ENCODE peak calls at places on chromosomes 3 and 15, in eight cellular contexts. S is tibial artery, P is left lung, N is ovary, H is fibroblast of pulmonary artery, F is upper lobe of right lung, B is IMR-90, V is GM23338. J is an unnamed sample.
A peak's percentile ranks its signal among the peaks of the same experiment; 100 is the strongest.

GRCh38 chr3:172856766-172857742 is 106.5 kb downstream of the ECT2 start:
- DNase-seq in S (no peak), B (no peak), N (no peak), V (no peak), F (no peak), P (no peak), H (peak; percentile 81), J (no peak)

GRCh38 chr3:124174463-124174862 is 182.5 kb upstream of the ROPN1 start:
- DNase-seq in N (no peak), B (no peak), P (no peak), F (no peak), H (no peak), V (no peak), S (no peak), J (no peak)

GRCh38 chr15:65212097-65212496 is 824 bp upstream of the CILP start:
- DNase-seq in H (no peak), S (no peak), B (no peak), V (peak; percentile 80), F (no peak), N (no peak), P (no peak), J (peak; percentile 22)

GRCh38 chr3:154464440-154465148 is 34.6 kb upstream of the GPR149 start:
- DNase-seq in V (no peak), B (no peak), N (no peak), P (no peak), F (no peak), S (no peak), H (no peak), J (no peak)

GRCh38 chr15:25711164-25711563 is 152.0 kb downstream of the ATP10A start:
- DNase-seq in F (peak; percentile 8), P (no peak), V (no peak), H (no peak), N (no peak), S (peak; percentile 51), B (no peak), J (no peak)

GRCh38 chr15:79431636-79432344 is at the start of gene MINAR1:
- DNase-seq in V (peak; percentile 72), H (peak; percentile 41), F (no peak), P (no peak), B (peak; percentile 56), S (no peak), N (no peak), J (no peak)

GRCh38 chr15:90972133-90972532 is 17.4 kb downstream of the RCCD1 start:
- DNase-seq in F (no peak), S (no peak), H (no peak), B (no peak), N (no peak), P (no peak), V (no peak), J (no peak)

GRCh38 chr15:51878446-51879386 is 49.3 kb downstream of the TMOD3 start:
- DNase-seq in B (peak; percentile 62), F (no peak), V (no peak), H (peak; percentile 99), P (no peak), S (no peak), N (no peak), J (no peak)

GRCh38 chr3:113825090-113825489 is 13.5 kb upstream of the GRAMD1C start:
- DNase-seq in H (peak; percentile 24), V (peak; percentile 47), N (no peak), B (peak; percentile 9), S (no peak), P (no peak), F (no peak), J (peak; percentile 59)
- TF ChIP-seq CTCF in H (peak; percentile 40), V (peak; percentile 11), N (no peak), B (peak; percentile 5), S (no peak), P (no peak), F (peak; percentile 12), J (peak; percentile 59)

DNA sequence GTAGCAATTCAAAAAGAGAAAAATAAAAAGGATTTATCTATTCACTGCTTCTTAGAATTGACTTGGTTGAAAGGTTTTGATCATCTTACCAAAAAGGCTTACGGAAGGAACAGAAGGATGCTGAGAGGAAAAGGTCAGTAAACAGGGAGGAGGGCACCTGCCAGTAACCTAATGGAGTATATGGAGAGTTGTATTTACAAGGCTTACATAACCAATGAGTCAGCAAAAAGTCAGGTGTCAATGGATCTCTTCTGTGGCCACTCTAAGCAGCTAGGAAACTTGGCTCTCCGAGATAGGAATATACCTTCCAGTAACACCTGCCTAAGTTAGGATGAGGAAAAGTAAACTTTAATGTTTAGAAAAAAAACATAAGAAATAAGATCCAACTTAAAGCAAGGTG is 80.5 kb upstream of the PLXND1 start:
- DNase-seq in V (peak; percentile 32), P (no peak), H (no peak), S (no peak), B (no peak), N (no peak), F (no peak), J (no peak)
- H3K4me3 ChIP-seq in V (peak overlapping the region; percentile 9), P (no peak overlapping the region), H (no peak overlapping the region), S (no peak overlapping the region), B (no peak overlapping the region), N (no peak overlapping the region), F (no peak overlapping the region), J (no peak overlapping the region)

DNA sequence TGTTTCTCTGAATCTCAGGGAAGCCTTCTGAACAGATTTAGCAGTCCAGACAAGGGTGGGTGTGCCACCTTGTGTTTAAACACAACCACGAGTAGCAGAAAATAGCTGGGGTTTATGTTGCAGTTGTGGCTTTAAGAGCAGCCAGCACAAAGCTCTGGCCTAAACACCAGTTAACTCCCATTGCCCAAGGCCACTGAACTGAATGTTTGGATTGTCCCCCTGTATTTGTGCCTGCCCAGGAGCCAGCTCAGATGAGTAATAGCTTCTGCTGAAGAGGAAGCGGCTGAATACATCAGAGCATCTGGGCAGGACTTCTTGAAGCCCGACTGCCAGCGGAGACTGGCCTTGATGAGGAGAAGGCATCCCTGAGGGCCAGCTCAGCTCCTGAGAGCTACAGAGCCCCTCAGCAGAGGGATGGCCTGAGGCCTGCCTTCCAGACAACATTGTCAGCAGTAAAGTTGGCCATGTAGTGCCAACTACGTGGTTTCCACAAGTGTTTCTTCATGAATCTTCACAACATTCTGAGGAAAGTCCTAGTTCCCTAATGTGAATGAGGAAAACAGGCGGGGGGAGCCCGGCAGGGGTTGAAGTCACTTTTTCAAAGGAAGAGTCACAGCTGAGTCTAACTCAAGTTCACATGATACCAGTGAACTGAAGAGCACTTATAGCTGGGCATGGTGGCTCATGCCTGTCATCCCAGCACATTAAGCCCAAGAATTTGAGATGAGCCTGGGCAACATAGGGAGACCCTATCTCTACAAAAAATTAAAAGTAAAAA is 65.8 kb upstream of the ZBTB38 start:
- DNase-seq in B (peak; percentile 75), N (no peak), F (no peak), S (peak; percentile 70), P (no peak), V (no peak), H (peak; percentile 71), J (no peak)
- TF ChIP-seq CTCF in B (peak; percentile 42), N (no peak), F (no peak), S (peak; percentile 12), P (no peak), V (no peak), H (peak; percentile 11), J (no peak)

DNA sequence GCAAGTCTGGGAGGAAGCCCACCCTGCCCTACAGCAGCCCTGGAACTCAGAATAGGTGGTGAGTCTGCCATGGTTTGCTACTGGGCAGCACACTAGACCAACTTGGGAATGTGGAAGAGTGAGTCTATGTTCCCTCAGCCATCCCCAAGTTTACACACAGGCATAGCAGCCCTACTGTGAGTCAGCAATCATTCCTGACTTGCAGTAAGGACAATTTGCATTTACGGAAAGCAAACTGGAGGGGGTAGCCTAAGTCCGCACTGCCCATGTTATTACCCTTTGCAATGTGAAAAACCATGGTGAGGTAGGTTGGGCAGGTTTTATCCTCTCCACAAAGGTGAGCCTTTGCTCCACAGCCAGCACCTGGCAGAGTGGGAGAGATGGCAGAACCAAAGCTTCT is 4.6 kb downstream of the TCTA start:
- DNase-seq in H (no peak), S (no peak), F (no peak), N (no peak), B (no peak), P (no peak), V (no peak), J (no peak)
- H3K4me3 ChIP-seq in H (no peak overlapping the region), S (no peak overlapping the region), F (no peak overlapping the region), N (no peak overlapping the region), B (no peak overlapping the region), P (no peak overlapping the region), V (no peak overlapping the region), J (no peak overlapping the region)